ENCODE peak calls at places on chromosome 19, in six cellular contexts. I is A549, H is nephron progenitor cell, B is HS-5, O is posterior vena cava, R is D341Med. F is an unnamed sample.

GRCh38 chr19:18408053-18408476 is 10.6 kb upstream of the LRRC25 start:
- DNase-seq in I (no peak), H (peak; percentile 39), B (no peak), O (peak; percentile 80), R (no peak), F (peak; percentile 84)

GRCh38 chr19:33778089-33778791 is 18.4 kb upstream of the KCTD15 start:
- DNase-seq in I (peak; percentile 85), H (peak; percentile 95), B (no peak), O (peak; percentile 96), R (peak; percentile 98), F (peak; percentile 97)

GRCh38 chr19:43532571-43532961 is 422 bp upstream of the ZNF575 start:
- DNase-seq in I (no peak), H (no peak), B (no peak), O (peak; percentile 86), R (peak; percentile 72), F (peak; percentile 87)

GRCh38 chr19:29893606-29894284 is 48.3 kb upstream of the URI1 start:
- DNase-seq in I (no peak), H (no peak), B (no peak), O (peak; percentile 43), R (no peak), F (no peak)

GRCh38 chr19:37007587-37008220 is 70.5 kb upstream of the ZNF420 start:
- DNase-seq in I (peak; percentile 61), H (no peak), B (no peak), O (peak; percentile 90), R (no peak), F (peak; percentile 81)

GRCh38 chr19:33879818-33880575 is 83.3 kb downstream of the KCTD15 start:
- DNase-seq in I (no peak), H (no peak), B (no peak), O (no peak), R (peak; percentile 18), F (peak; percentile 78)

GRCh38 chr19:1575323-1576241 is 7.5 kb upstream of the MEX3D start:
- DNase-seq in I (no peak), H (no peak), B (no peak), O (no peak), R (no peak), F (no peak)

GRCh38 chr19:39470724-39471339 is 9.8 kb upstream of the TIMM50 start:
- DNase-seq in I (no peak), H (no peak), B (no peak), O (no peak), R (no peak), F (no peak)

GRCh38 chr19:8363803-8364771 is at the start of gene ANGPTL4:
- DNase-seq in I (peak; percentile 87), H (peak; percentile 74), B (peak; percentile 18), O (peak; percentile 93), R (peak; percentile 70), F (peak; percentile 69)

GRCh38 chr19:56136362-56136761 is 4.7 kb upstream of the ZNF444 start:
- DNase-seq in I (no peak), H (no peak), B (no peak), O (no peak), R (no peak), F (no peak)